ENCODE peak calls at places on chromosomes 2 and 18, in five cellular contexts. One of them, this sample, is unnamed.

GRCh38 chr2:55761526-55761925 is 67.9 kb upstream of the PNPT1 start:
- DNase-seq in tibial artery: no peak
- DNase-seq in psoas muscle: no peak
- DNase-seq in ovary: no peak
- DNase-seq in mammary epithelial cell: peak
- DNase-seq in this sample: no peak

GRCh38 chr2:170461875-170462274 is 253.3 kb upstream of the SP5 start:
- DNase-seq in tibial artery: no peak
- DNase-seq in psoas muscle: no peak
- DNase-seq in ovary: no peak
- DNase-seq in mammary epithelial cell: no peak
- DNase-seq in this sample: no peak

GRCh38 chr18:7447629-7448028 is 119.5 kb upstream of the PTPRM start:
- DNase-seq in tibial artery: no peak
- DNase-seq in psoas muscle: no peak
- DNase-seq in ovary: no peak
- DNase-seq in mammary epithelial cell: peak
- DNase-seq in this sample: no peak

GRCh38 chr2:234366891-234367290 is 130.0 kb downstream of the ARL4C start:
- DNase-seq in tibial artery: no peak
- DNase-seq in psoas muscle: no peak
- DNase-seq in ovary: no peak
- DNase-seq in mammary epithelial cell: peak
- DNase-seq in this sample: no peak

GRCh38 chr2:238401539-238401938 is 25.2 kb upstream of the ASB1 start:
- DNase-seq in tibial artery: no peak
- DNase-seq in psoas muscle: no peak
- DNase-seq in ovary: no peak
- DNase-seq in mammary epithelial cell: no peak
- DNase-seq in this sample: no peak

GRCh38 chr2:168992591-168993349 is 38.4 kb downstream of the ABCB11 start:
- DNase-seq in tibial artery: no peak
- DNase-seq in psoas muscle: no peak
- DNase-seq in ovary: no peak
- DNase-seq in mammary epithelial cell: peak
- DNase-seq in this sample: no peak

GRCh38 chr2:177881921-177882320 is 190.7 kb downstream of the PDE11A start:
- DNase-seq in tibial artery: no peak
- DNase-seq in psoas muscle: no peak
- DNase-seq in ovary: no peak
- DNase-seq in mammary epithelial cell: no peak
- DNase-seq in this sample: no peak

GRCh38 chr2:157256621-157257020 is 884 bp upstream of the GALNT5 start:
- DNase-seq in tibial artery: no peak
- DNase-seq in psoas muscle: no peak
- DNase-seq in ovary: no peak
- DNase-seq in mammary epithelial cell: peak
- DNase-seq in this sample: no peak

GRCh38 chr2:64204006-64204632 is 59.9 kb upstream of the PELI1 start:
- DNase-seq in tibial artery: no peak
- DNase-seq in psoas muscle: peak
- DNase-seq in ovary: no peak
- DNase-seq in mammary epithelial cell: peak
- DNase-seq in this sample: peak

GRCh38 chr2:230889911-230890601 is 25.3 kb downstream of the ITM2C start:
- DNase-seq in tibial artery: no peak
- DNase-seq in psoas muscle: no peak
- DNase-seq in ovary: no peak
- DNase-seq in mammary epithelial cell: no peak
- DNase-seq in this sample: no peak

GRCh38 chr2:46601328-46601963 is 122.1 kb downstream of the TMEM247 start:
- DNase-seq in tibial artery: no peak
- DNase-seq in psoas muscle: no peak
- DNase-seq in ovary: no peak
- DNase-seq in mammary epithelial cell: no peak
- DNase-seq in this sample: no peak

DNA sequence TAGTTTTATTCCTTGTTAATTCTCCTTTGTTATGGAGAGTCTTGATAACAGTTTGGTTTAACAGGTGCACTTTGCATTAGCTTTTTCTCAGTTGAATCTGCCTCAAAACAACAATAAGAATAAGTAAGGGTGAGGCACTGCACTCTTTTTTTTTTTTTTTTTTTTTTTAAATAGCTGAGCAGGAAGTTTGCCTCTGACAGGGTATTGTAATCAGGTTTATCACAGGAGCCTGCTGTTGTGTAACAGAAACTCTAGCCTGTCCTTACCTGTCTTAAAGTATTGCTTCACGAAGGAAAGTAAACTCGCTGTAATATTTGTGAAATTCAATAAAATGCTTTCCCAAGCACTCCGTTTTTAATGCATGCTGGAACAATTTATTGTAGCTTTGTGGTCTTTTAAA is 52.4 kb downstream of the TAF1B start:
- DNase-seq in tibial artery: no peak
- DNase-seq in psoas muscle: no peak
- DNase-seq in ovary: no peak
- DNase-seq in mammary epithelial cell: peak
- DNase-seq in this sample: no peak
- H3K27ac ChIP-seq in tibial artery: no peak
- H3K27ac ChIP-seq in psoas muscle: no peak
- H3K27ac ChIP-seq in ovary: no peak
- H3K27ac ChIP-seq in mammary epithelial cell: peak
- H3K27ac ChIP-seq in this sample: no peak

GRCh38 chr2:207357216-207357615 is 172.5 kb upstream of the CREB1 start:
- DNase-seq in tibial artery: no peak
- DNase-seq in psoas muscle: no peak
- DNase-seq in ovary: no peak
- DNase-seq in mammary epithelial cell: no peak
- DNase-seq in this sample: no peak
- H3K27ac ChIP-seq in tibial artery: no peak
- H3K27ac ChIP-seq in psoas muscle: no peak
- H3K27ac ChIP-seq in ovary: no peak
- H3K27ac ChIP-seq in mammary epithelial cell: no peak
- H3K27ac ChIP-seq in this sample: no peak

GRCh38 chr18:10139783-10140410 is 226.1 kb downstream of the VAPA start:
- DNase-seq in tibial artery: no peak
- DNase-seq in psoas muscle: no peak
- DNase-seq in ovary: no peak
- DNase-seq in mammary epithelial cell: no peak
- DNase-seq in this sample: no peak

GRCh38 chr18:10140928-10141327 is 227.1 kb downstream of the VAPA start:
- DNase-seq in tibial artery: no peak
- DNase-seq in psoas muscle: no peak
- DNase-seq in ovary: no peak
- DNase-seq in mammary epithelial cell: peak
- DNase-seq in this sample: no peak

GRCh38 chr18:10141559-10141958 is 227.7 kb downstream of the VAPA start:
- DNase-seq in tibial artery: no peak
- DNase-seq in psoas muscle: no peak
- DNase-seq in ovary: no peak
- DNase-seq in mammary epithelial cell: no peak
- DNase-seq in this sample: no peak

GRCh38 chr18:10142056-10142455 is 228.2 kb downstream of the VAPA start:
- DNase-seq in tibial artery: no peak
- DNase-seq in psoas muscle: no peak
- DNase-seq in ovary: no peak
- DNase-seq in mammary epithelial cell: no peak
- DNase-seq in this sample: no peak

GRCh38 chr18:10140461-10140911 is 226.7 kb downstream of the VAPA start:
- DNase-seq in tibial artery: no peak
- DNase-seq in psoas muscle: no peak
- DNase-seq in ovary: no peak
- DNase-seq in mammary epithelial cell: no peak
- DNase-seq in this sample: no peak
- H3K27ac ChIP-seq in tibial artery: no peak
- H3K27ac ChIP-seq in psoas muscle: no peak
- H3K27ac ChIP-seq in ovary: no peak
- H3K27ac ChIP-seq in mammary epithelial cell: no peak
- H3K27ac ChIP-seq in this sample: no peak

DNA sequence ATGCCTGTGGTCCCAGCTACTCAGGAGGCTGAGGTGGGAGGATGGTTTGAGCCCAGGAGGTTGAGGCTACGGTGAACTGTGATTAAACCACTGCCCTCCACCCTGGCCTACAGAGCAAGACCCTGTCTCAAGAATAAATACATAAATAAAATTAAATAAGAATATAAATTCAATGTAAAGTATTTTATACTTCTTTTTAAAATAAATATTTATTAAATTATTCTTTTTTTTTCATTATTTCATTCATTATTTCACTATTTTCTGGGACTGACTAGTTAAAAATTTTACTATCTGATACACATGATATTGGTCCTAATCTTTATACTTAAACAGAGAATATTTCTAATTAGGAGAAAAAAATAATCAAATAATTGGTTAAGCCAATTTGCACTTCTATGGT is 917.6 kb downstream of the ERBB4 start:
- DNase-seq in tibial artery: no peak
- DNase-seq in psoas muscle: no peak
- DNase-seq in ovary: no peak
- DNase-seq in mammary epithelial cell: no peak
- DNase-seq in this sample: no peak
- H3K27ac ChIP-seq in tibial artery: no peak
- H3K27ac ChIP-seq in psoas muscle: no peak
- H3K27ac ChIP-seq in ovary: no peak
- H3K27ac ChIP-seq in mammary epithelial cell: no peak
- H3K27ac ChIP-seq in this sample: no peak